ENCODE peak calls at places on chromosomes 13 and 19, in five cellular contexts. O, R, Y, A and Q are unnamed samples.

GRCh38 chr19:51691122-51692064 is 1.7 kb upstream of the SPACA6 start:
- DNase-seq in O (no peak), R (no peak), Y (no peak), A (no peak), Q (no peak)

GRCh38 chr19:38786572-38787265 is 2.3 kb upstream of the LGALS7B start:
- DNase-seq in O (no peak), R (no peak), Y (peak; percentile 56), A (no peak), Q (no peak)

GRCh38 chr13:99301913-99302636 is 5.1 kb downstream of the GPR183 start:
- DNase-seq in O (peak; percentile 81), R (no peak), Y (no peak), A (no peak), Q (no peak)

GRCh38 chr19:29365836-29366417 is 153.0 kb upstream of the UQCRFS1 start:
- DNase-seq in O (no peak), R (no peak), Y (no peak), A (no peak), Q (no peak)

GRCh38 chr13:106612688-106613087 is 44.8 kb upstream of the ARGLU1 start:
- DNase-seq in O (peak; percentile 69), R (no peak), Y (no peak), A (no peak), Q (peak; percentile 56)

GRCh38 chr13:44276061-44276460 is 97.6 kb upstream of the SERP2 start:
- DNase-seq in O (no peak), R (no peak), Y (no peak), A (no peak), Q (no peak)

GRCh38 chr19:15790096-15790495 is 2.6 kb downstream of the OR10H5 start:
- DNase-seq in O (peak; percentile 74), R (no peak), Y (no peak), A (peak; percentile 59), Q (no peak)

GRCh38 chr13:74032325-74032724 is 101.9 kb downstream of the KLF12 start:
- DNase-seq in O (no peak), R (no peak), Y (no peak), A (no peak), Q (no peak)

GRCh38 chr19:35932291-35932936 is 3.8 kb upstream of the LRFN3 start:
- DNase-seq in O (no peak), R (no peak), Y (no peak), A (no peak), Q (no peak)

GRCh38 chr19:52963229-52963760 is 614 bp upstream of the ZNF816 start:
- DNase-seq in O (peak; percentile 49), R (no peak), Y (peak; percentile 23), A (no peak), Q (peak; percentile 33)

GRCh38 chr19:35109395-35110112 is 6.1 kb upstream of the FXYD3 start:
- DNase-seq in O (peak; percentile 69), R (no peak), Y (no peak), A (peak; percentile 40), Q (no peak)

GRCh38 chr13:94548382-94549240 is 47.3 kb downstream of the TGDS start:
- DNase-seq in O (peak; percentile 80), R (no peak), Y (peak; percentile 36), A (no peak), Q (peak; percentile 62)

GRCh38 chr13:67063036-67063435 is 167.1 kb downstream of the PCDH9 start:
- DNase-seq in O (no peak), R (no peak), Y (no peak), A (no peak), Q (no peak)

GRCh38 chr13:77565635-77566034 is 30.1 kb downstream of the SCEL start:
- DNase-seq in O (no peak), R (no peak), Y (no peak), A (peak; percentile 50), Q (no peak)

GRCh38 chr19:41531438-41532311 is 44.3 kb upstream of the CEACAM21 start:
- DNase-seq in O (peak; percentile 91), R (peak; percentile 43), Y (peak; percentile 55), A (no peak), Q (peak; percentile 59)

GRCh38 chr19:2791876-2792275 is 6.6 kb downstream of the THOP1 start:
- DNase-seq in O (no peak), R (no peak), Y (no peak), A (no peak), Q (no peak)

GRCh38 chr13:35501721-35502235 is 25.3 kb upstream of the MAB21L1 start:
- DNase-seq in O (no peak), R (no peak), Y (no peak), A (no peak), Q (no peak)

GRCh38 chr13:112057736-112058518 is 9.0 kb upstream of the SOX1 start:
- DNase-seq in O (no peak), R (no peak), Y (no peak), A (no peak), Q (no peak)

GRCh38 chr13:21060063-21060826 is 1.1 kb downstream of the LATS2 start:
- DNase-seq in O (peak; percentile 55), R (no peak), Y (peak; percentile 17), A (no peak), Q (peak; percentile 32)

GRCh38 chr13:19838726-19839342 is 24.6 kb downstream of the ZMYM5 start:
- DNase-seq in O (peak; percentile 10), R (no peak), Y (no peak), A (no peak), Q (no peak)

GRCh38 chr19:38706792-38707511 is 37.3 kb downstream of the CAPN12 start:
- DNase-seq in O (no peak), R (no peak), Y (no peak), A (no peak), Q (no peak)

GRCh38 chr13:46059405-46059804 is 6.9 kb upstream of the ZC3H13 start:
- DNase-seq in O (no peak), R (no peak), Y (no peak), A (no peak), Q (no peak)

GRCh38 chr13:46595136-46595917 is 42.4 kb downstream of the LRCH1 start:
- DNase-seq in O (peak; percentile 73), R (no peak), Y (peak; percentile 68), A (peak; percentile 93), Q (no peak)

GRCh38 chr19:41226053-41226873 is 7.2 kb downstream of the AXL start:
- DNase-seq in O (peak; percentile 82), R (no peak), Y (peak; percentile 37), A (peak; percentile 75), Q (peak; percentile 74)

GRCh38 chr13:44756411-44756810 is 180.3 kb upstream of the TSC22D1 start:
- DNase-seq in O (no peak), R (no peak), Y (no peak), A (no peak), Q (no peak)

DNA sequence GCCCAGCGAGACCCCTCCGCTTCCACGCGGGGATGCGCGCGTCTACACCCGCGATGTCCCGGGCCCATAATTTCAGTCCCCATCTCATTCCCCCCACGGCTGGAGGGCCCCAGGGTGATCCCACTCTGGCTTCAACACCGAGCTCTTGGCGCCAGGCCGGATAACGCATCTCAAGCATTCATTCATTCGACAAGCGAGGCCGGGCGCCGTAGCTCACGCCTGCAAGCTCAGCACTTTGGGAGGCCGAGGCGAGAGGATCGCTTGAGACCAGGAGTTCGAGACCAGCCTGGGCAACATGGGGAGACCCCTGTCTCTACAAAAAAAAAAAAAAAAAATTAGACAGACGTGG is 5.9 kb downstream of the ANGPTL6 start:
- DNase-seq in O (peak; percentile 65), R (no peak), Y (no peak), A (no peak), Q (peak; percentile 53)
- H3K27ac ChIP-seq in O (peak overlapping the region; percentile 78), R (peak overlapping the region; percentile 74), Y (peak overlapping the region; percentile 58), A (no peak overlapping the region), Q (peak overlapping the region; percentile 57)

DNA sequence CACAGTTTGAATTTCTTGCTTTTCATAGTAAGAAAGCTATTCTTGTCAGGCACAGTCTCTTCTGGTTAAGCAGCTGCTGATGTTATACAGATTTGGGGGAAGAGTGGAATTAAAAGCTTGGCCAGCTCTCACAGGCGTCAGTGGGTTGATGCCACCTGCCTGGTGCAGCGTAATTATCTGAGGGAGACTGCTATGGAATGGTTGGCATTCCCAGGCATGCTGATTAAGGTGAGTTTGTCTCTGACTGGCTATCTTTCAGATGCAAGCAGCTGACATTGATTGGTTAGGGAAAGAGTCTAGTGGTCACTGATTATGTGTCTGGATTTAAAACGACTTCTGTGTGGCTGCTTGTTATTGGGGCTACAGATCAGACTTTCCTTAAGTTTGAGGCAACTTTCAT is 948.4 kb downstream of the UQCRFS1 start:
- DNase-seq in O (no peak), R (no peak), Y (no peak), A (no peak), Q (no peak)
- TF ChIP-seq CTCF in O (no peak), R (no peak), Y (no peak), A (no peak), Q (no peak)

DNA sequence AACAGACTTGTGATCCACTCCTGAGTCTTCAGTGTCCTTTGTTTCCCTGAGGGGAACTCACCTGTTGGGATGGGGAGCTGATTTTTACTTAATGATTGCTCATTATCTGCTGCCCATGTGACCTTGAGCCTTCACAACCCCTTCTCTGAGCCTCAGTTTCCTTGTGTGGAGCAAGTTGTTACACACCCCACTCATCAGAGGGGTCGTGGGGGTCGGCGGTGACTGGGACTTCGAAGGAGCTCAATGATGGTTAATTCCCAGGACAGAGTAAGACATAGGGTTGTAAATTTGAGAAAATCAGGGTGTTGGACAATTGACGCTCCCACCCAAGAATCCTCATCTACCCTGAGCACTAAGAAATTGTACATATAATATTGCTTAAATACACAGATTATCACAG is 13.5 kb downstream of the LILRA5 start:
- DNase-seq in O (no peak), R (no peak), Y (no peak), A (no peak), Q (no peak)
- H3K27me3 ChIP-seq in O (no peaks in the 10 kb centered on the region), R (no peaks in the 10 kb centered on the region), Y (no peaks in the 10 kb centered on the region), A (peaks cover 93% of the 10 kb centered on the region), Q (no peaks in the 10 kb centered on the region)

GRCh38 chr19:19445911-19446361 is 40.5 kb downstream of the GATAD2A start:
- DNase-seq in O (no peak), R (no peak), Y (no peak), A (no peak), Q (no peak)

GRCh38 chr19:19448238-19448544 is 42.7 kb downstream of the GATAD2A start:
- DNase-seq in O (no peak), R (no peak), Y (no peak), A (no peak), Q (no peak)

GRCh38 chr19:19445288-19445687 is 39.8 kb downstream of the GATAD2A start:
- DNase-seq in O (no peak), R (no peak), Y (no peak), A (no peak), Q (no peak)

GRCh38 chr19:19447536-19448237 is 42.2 kb downstream of the GATAD2A start:
- DNase-seq in O (no peak), R (no peak), Y (no peak), A (no peak), Q (no peak)

DNA sequence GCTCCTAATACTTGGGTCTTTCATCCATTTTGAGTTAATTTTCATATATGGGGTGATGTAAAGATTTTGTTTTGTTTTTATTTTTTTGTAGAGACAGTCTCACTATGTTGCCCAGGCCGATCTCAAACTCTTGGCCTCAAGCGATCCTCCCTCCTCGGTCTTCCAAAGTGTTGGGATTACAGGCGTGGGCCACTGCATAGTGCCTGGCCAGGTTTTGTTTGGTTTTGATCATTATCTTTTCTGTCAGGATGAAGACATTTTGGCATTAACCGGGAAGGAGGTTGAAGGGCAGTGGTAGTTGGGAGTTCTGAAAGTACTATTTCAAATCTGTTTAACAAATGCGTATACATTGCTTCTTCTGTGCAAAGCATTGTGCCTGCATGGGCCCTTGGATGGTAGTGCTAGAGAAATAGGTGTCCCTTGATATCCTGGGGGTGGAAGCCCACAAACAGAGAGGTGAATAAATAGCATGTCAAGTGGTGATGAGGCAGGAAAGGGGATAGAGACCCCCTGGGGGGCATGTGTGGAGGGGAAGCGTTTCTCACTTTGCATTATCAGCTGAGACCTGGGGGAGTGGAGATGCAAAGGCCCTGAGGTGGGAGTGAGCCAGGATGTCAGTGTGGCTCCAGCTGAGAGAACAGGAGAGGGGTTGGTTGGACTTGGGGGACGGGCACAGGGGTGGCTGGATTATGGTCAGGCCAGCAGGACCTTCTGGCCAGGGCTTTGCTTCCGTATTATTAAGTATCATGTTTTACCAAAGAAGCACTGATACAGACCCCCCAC is 41.4 kb downstream of the GATAD2A start:
- DNase-seq in O (no peak), R (no peak), Y (no peak), A (no peak), Q (no peak)
- H3K27ac ChIP-seq in O (no peak overlapping the region), R (no peak overlapping the region), Y (no peak overlapping the region), A (no peak overlapping the region), Q (no peak overlapping the region)